ENCODE peak calls at places on chromosomes 3 and 15, in ten cellular contexts. D, I, B, G, O, J, Z, C, L and W are unnamed samples.

GRCh38 chr3:69014022-69014580 is 617 bp upstream of the EOGT start:
- DNase-seq in C (no peak), L (no peak), I (no peak), B (no peak), O (no peak), Z (no peak), G (no peak), J (no peak), D (no peak), W (no peak)

GRCh38 chr3:193116871-193117270 is 124.2 kb upstream of the PLAAT1 start:
- DNase-seq in O (no peak), C (no peak), G (no peak), L (no peak), J (no peak), D (no peak), I (no peak), B (no peak), Z (no peak), W (no peak)

GRCh38 chr3:24299801-24300626 is 194.6 kb downstream of the THRB start:
- DNase-seq in J (no peak), D (peak; percentile 87), Z (no peak), B (no peak), O (no peak), G (peak; percentile 53), C (no peak), I (peak; percentile 88), L (no peak), W (peak; percentile 20)

GRCh38 chr3:136994772-136995516 is 37.2 kb downstream of the IL20RB start:
- DNase-seq in C (peak; percentile 92), D (peak; percentile 79), B (peak; percentile 92), I (peak; percentile 98), G (peak; percentile 20), L (no peak), O (peak; percentile 93), J (peak; percentile 83), Z (peak; percentile 82), W (peak; percentile 94)

GRCh38 chr3:187947927-187948682 is 202.8 kb upstream of the BCL6 start:
- DNase-seq in C (no peak), Z (peak; percentile 42), B (no peak), J (no peak), G (no peak), L (no peak), O (no peak), I (no peak), D (no peak), W (no peak)

GRCh38 chr15:101394654-101395053 is 94.9 kb downstream of the PCSK6 start:
- DNase-seq in I (no peak), C (no peak), Z (no peak), L (no peak), J (no peak), O (no peak), B (no peak), D (no peak), G (no peak), W (no peak)

GRCh38 chr15:32849769-32850668 is 132.2 kb downstream of the GREM1 start:
- DNase-seq in L (no peak), I (peak; percentile 91), J (no peak), D (peak; percentile 92), O (no peak), G (peak; percentile 70), Z (no peak), B (no peak), C (no peak), W (peak; percentile 61)

GRCh38 chr15:40407343-40407990 is 1.9 kb downstream of the IVD start:
- DNase-seq in Z (no peak), D (no peak), L (peak; percentile 44), C (no peak), O (no peak), I (no peak), G (no peak), B (no peak), J (no peak), W (no peak)

GRCh38 chr15:87155771-87156170 is 1076.1 kb downstream of the AGBL1 start:
- DNase-seq in Z (no peak), I (peak; percentile 39), J (no peak), O (no peak), D (no peak), L (no peak), C (no peak), G (no peak), B (no peak), W (peak; percentile 33)

GRCh38 chr3:27626596-27627118 is 95.5 kb downstream of the EOMES start:
- DNase-seq in L (no peak), J (no peak), D (no peak), O (no peak), Z (no peak), C (no peak), G (no peak), B (no peak), I (no peak), W (no peak)
- H3K27ac ChIP-seq in L (no peak overlapping the region), J (no peak overlapping the region), D (no peak overlapping the region), O (no peak overlapping the region), Z (no peak overlapping the region), C (no peak overlapping the region), G (no peak overlapping the region), B (no peak overlapping the region), I (no peak overlapping the region), W (no peak overlapping the region)

DNA sequence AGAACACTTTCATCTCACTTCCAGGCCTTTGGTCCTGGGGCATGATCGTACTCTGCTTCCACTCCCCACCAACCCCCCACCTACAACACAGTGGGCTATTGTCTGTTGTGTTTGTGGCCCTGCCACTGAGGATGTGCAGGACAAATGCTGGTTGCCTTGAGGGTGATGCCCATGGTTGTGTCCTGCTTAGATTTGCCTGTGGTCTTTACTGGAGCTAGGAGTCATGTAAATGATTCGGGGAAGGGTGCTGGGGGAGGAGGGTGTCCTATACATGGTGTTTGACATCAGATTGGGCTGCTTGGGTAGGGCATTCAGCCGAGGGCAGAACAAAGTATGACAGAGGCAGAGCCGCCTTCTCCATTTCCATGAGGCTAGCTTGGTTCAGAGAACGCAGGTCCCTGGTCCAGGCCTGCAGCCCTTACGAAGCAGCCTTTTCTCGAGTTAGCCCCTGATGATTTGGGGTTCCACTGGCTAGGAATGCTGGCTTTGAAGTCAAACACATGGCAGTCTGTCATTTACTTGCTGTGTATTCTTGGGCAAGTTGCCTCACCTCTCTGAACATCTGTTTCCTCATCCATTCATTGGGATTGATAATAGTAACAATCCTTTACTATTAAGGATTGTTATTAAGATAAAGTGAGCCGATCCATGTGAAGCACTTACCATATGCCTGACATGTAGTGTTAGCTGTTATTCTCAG is 6.9 kb downstream of the CORO2B start:
- DNase-seq in I (no peak), O (no peak), G (no peak), L (no peak), B (no peak), D (no peak), J (no peak), C (no peak), Z (no peak), W (no peak)
- H3K27ac ChIP-seq in I (no peak overlapping the region), O (peak overlapping the region; percentile 7), G (no peak overlapping the region), L (no peak overlapping the region), B (no peak overlapping the region), D (peak overlapping the region; percentile 36), J (no peak overlapping the region), C (peak overlapping the region; percentile 56), Z (peak overlapping the region; percentile 68), W (peak overlapping the region; percentile 49)

DNA sequence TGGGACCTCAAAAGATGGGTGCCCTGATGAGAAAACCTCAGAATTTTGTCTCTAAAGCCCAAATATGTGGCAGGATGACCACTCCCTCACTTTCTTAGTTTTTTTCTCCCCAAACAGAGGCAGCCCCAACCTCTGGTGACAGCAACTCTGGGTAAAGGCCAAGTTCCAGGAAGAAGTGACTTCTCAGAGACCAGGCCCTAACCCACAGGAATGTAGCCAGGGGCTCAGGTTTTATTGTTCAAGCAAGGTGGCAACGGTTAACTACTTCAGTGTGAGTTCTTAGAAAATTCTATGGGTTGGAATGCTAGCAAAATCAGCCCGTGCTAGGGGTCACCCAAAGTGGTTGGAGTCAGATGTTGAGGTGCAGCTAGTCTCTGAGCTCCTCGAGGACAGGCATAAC is 5.1 kb upstream of the DNAJA4 start:
- DNase-seq in Z (no peak), D (peak; percentile 58), O (no peak), C (no peak), L (no peak), B (no peak), J (no peak), G (no peak), I (no peak), W (no peak)
- H3K27ac ChIP-seq in Z (no peak overlapping the region), D (no peak overlapping the region), O (no peak overlapping the region), C (no peak overlapping the region), L (no peak overlapping the region), B (no peak overlapping the region), J (no peak overlapping the region), G (no peak overlapping the region), I (no peak overlapping the region), W (no peak overlapping the region)

GRCh38 chr15:25208735-25209134 is 230.1 kb downstream of the UBE3A start:
- DNase-seq in Z (no peak), G (no peak), O (no peak), L (no peak), D (no peak), I (no peak), C (no peak), B (no peak), J (no peak), W (no peak)
- H3K27ac ChIP-seq in Z (no peak overlapping the region), G (no peak overlapping the region), O (no peak overlapping the region), L (no peak overlapping the region), D (no peak overlapping the region), I (no peak overlapping the region), C (no peak overlapping the region), B (no peak overlapping the region), J (no peak overlapping the region), W (no peak overlapping the region)

GRCh38 chr3:171026584-171027293 is at the start of gene SLC2A2:
- DNase-seq in G (no peak), D (no peak), I (no peak), C (no peak), B (no peak), Z (no peak), L (no peak), J (no peak), O (no peak), W (no peak)

GRCh38 chr3:171023566-171023965 is 3.0 kb downstream of the SLC2A2 start:
- DNase-seq in L (no peak), I (no peak), O (no peak), Z (no peak), D (no peak), C (no peak), G (no peak), J (no peak), B (no peak), W (no peak)

GRCh38 chr3:171028779-171029232 is 2.3 kb upstream of the SLC2A2 start:
- DNase-seq in B (no peak), Z (no peak), C (no peak), J (no peak), I (peak; percentile 46), G (peak; percentile 81), L (no peak), D (peak; percentile 36), O (no peak), W (no peak)

DNA sequence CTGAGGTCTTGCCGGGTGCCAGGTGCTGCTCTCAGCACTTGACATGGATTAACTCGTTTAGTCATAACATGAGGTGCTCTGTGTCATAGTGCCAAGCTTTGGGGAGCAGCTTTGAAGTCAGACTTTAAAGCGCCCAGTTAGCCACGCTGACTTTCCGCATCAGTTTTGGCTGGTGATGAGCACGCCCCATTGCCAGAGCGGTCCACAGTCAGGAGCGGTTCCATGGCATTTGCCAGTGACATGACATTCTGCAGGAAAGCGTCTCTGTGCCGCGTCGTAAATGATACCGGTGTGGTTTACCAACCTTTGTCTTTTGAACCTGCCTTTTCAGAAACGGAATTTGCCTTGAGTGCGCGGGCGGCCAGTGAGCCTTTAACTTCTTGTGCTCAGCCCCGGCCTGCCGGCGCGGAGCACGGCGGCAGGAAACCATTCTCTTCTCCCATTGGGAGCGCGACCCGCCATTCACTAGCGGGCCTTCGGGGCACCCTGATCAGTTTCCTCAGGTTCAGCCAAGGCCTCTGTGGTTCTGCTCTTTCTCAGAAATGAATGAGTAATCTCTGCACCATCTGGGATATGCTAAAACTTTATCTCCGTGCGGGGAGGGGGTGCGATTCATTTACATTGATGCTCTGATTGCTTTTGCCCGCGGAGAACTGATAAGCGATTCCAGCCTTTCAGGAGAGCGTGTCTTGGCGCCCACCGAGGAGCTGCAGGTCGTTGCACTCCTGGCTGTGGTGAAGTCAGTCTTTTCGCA is 1.7 kb upstream of the SLC2A2 start:
- DNase-seq in Z (peak; percentile 54), C (no peak), O (peak; percentile 74), J (peak; percentile 53), G (peak; percentile 93), B (peak; percentile 33), L (no peak), D (no peak), I (peak; percentile 86), W (no peak)
- H3K27ac ChIP-seq in Z (peak overlapping the region; percentile 44), C (no peak overlapping the region), O (peak overlapping the region; percentile 60), J (no peak overlapping the region), G (peak overlapping the region; percentile 80), B (no peak overlapping the region), L (no peak overlapping the region), D (no peak overlapping the region), I (peak overlapping the region; percentile 36), W (peak overlapping the region; percentile 13)